ENCODE peak calls at places on chromosomes 4 and X, in seven cellular contexts. One of them, this sample, is unnamed.
A peak's percentile ranks its signal among the peaks of the same experiment; 100 is the strongest.

GRCh38 chrX:100611951-100612350 is 24.7 kb downstream of the TSPAN6 start:
- DNase-seq in PC-3: no peak
- DNase-seq in hepatocyte: no peak
- DNase-seq in GM23248: no peak
- DNase-seq in neural progenitor cell: no peak
- DNase-seq in HCT116: no peak
- DNase-seq in GM23338: no peak
- DNase-seq in this sample: no peak

GRCh38 chr4:41533685-41534084 is 4.3 kb upstream of the LIMCH1 start:
- DNase-seq in PC-3: no peak
- DNase-seq in hepatocyte: no peak
- DNase-seq in GM23248: no peak
- DNase-seq in neural progenitor cell: no peak
- DNase-seq in HCT116: no peak
- DNase-seq in GM23338: no peak
- DNase-seq in this sample: no peak

GRCh38 chrX:34365482-34365881 is 233.4 kb upstream of the FAM47A start:
- DNase-seq in PC-3: peak; percentile 30
- DNase-seq in hepatocyte: peak; percentile 43
- DNase-seq in GM23248: peak; percentile 26
- DNase-seq in neural progenitor cell: peak; percentile 45
- DNase-seq in HCT116: no peak
- DNase-seq in GM23338: peak; percentile 40
- DNase-seq in this sample: no peak

GRCh38 chrX:78377186-78377585 is 49.8 kb upstream of the CYSLTR1 start:
- DNase-seq in PC-3: peak; percentile 36
- DNase-seq in hepatocyte: no peak
- DNase-seq in GM23248: no peak
- DNase-seq in neural progenitor cell: no peak
- DNase-seq in HCT116: no peak
- DNase-seq in GM23338: no peak
- DNase-seq in this sample: no peak

GRCh38 chrX:103918050-103918449 is 44.4 kb upstream of the TMSB15B start:
- DNase-seq in PC-3: peak; percentile 80
- DNase-seq in hepatocyte: peak; percentile 71
- DNase-seq in GM23248: peak; percentile 73
- DNase-seq in neural progenitor cell: peak; percentile 85
- DNase-seq in HCT116: peak; percentile 50
- DNase-seq in GM23338: peak; percentile 85
- DNase-seq in this sample: peak; percentile 67

GRCh38 chr4:40788338-40788737 is 38.6 kb downstream of the NSUN7 start:
- DNase-seq in PC-3: no peak
- DNase-seq in hepatocyte: no peak
- DNase-seq in GM23248: no peak
- DNase-seq in neural progenitor cell: no peak
- DNase-seq in HCT116: no peak
- DNase-seq in GM23338: no peak
- DNase-seq in this sample: no peak

GRCh38 chr4:111046811-111047210 is 423.9 kb upstream of the PITX2 start:
- DNase-seq in PC-3: no peak
- DNase-seq in hepatocyte: peak; percentile 28
- DNase-seq in GM23248: no peak
- DNase-seq in neural progenitor cell: no peak
- DNase-seq in HCT116: no peak
- DNase-seq in GM23338: no peak
- DNase-seq in this sample: no peak

GRCh38 chr4:52588771-52589591 is 70.1 kb downstream of the USP46 start:
- DNase-seq in PC-3: no peak
- DNase-seq in hepatocyte: no peak
- DNase-seq in GM23248: peak; percentile 87
- DNase-seq in neural progenitor cell: no peak
- DNase-seq in HCT116: no peak
- DNase-seq in GM23338: no peak
- DNase-seq in this sample: no peak

GRCh38 chrX:148774276-148774675 is 273.9 kb downstream of the AFF2 start:
- DNase-seq in PC-3: no peak
- DNase-seq in hepatocyte: no peak
- DNase-seq in GM23248: no peak
- DNase-seq in neural progenitor cell: no peak
- DNase-seq in HCT116: no peak
- DNase-seq in GM23338: no peak
- DNase-seq in this sample: no peak

GRCh38 chr4:27176881-27177280 is 316.2 kb downstream of the STIM2 start:
- DNase-seq in PC-3: no peak
- DNase-seq in hepatocyte: no peak
- DNase-seq in GM23248: no peak
- DNase-seq in neural progenitor cell: no peak
- DNase-seq in HCT116: no peak
- DNase-seq in GM23338: no peak
- DNase-seq in this sample: no peak

GRCh38 chr4:40245794-40246546 is 49.1 kb downstream of the RHOH start:
- DNase-seq in PC-3: no peak
- DNase-seq in hepatocyte: no peak
- DNase-seq in GM23248: no peak
- DNase-seq in neural progenitor cell: no peak
- DNase-seq in HCT116: no peak
- DNase-seq in GM23338: peak; percentile 21
- DNase-seq in this sample: no peak

GRCh38 chr4:87219648-87220093 is 747 bp downstream of the KLHL8 start:
- DNase-seq in PC-3: peak; percentile 12
- DNase-seq in hepatocyte: peak; percentile 62
- DNase-seq in GM23248: peak; percentile 76
- DNase-seq in neural progenitor cell: peak; percentile 63
- DNase-seq in HCT116: no peak
- DNase-seq in GM23338: peak; percentile 60
- DNase-seq in this sample: peak; percentile 69

GRCh38 chr4:6594826-6595355 is 19.9 kb downstream of the MAN2B2 start:
- DNase-seq in PC-3: peak; percentile 25
- DNase-seq in hepatocyte: no peak
- DNase-seq in GM23248: peak; percentile 60
- DNase-seq in neural progenitor cell: no peak
- DNase-seq in HCT116: no peak
- DNase-seq in GM23338: no peak
- DNase-seq in this sample: no peak

GRCh38 chr4:9762823-9763475 is 18.5 kb upstream of the DRD5 start:
- DNase-seq in PC-3: peak; percentile 72
- DNase-seq in hepatocyte: peak; percentile 86
- DNase-seq in GM23248: peak; percentile 83
- DNase-seq in neural progenitor cell: peak; percentile 88
- DNase-seq in HCT116: peak; percentile 70
- DNase-seq in GM23338: peak; percentile 87
- DNase-seq in this sample: peak; percentile 83

GRCh38 chrX:144327515-144327914 is 443.6 kb downstream of the UBE2NL start:
- DNase-seq in PC-3: peak; percentile 47
- DNase-seq in hepatocyte: no peak
- DNase-seq in GM23248: peak; percentile 6
- DNase-seq in neural progenitor cell: no peak
- DNase-seq in HCT116: no peak
- DNase-seq in GM23338: no peak
- DNase-seq in this sample: no peak

GRCh38 chr4:69470561-69470960 is 25.1 kb downstream of the UGT2B4 start:
- DNase-seq in PC-3: no peak
- DNase-seq in hepatocyte: no peak
- DNase-seq in GM23248: no peak
- DNase-seq in neural progenitor cell: no peak
- DNase-seq in HCT116: no peak
- DNase-seq in GM23338: peak; percentile 37
- DNase-seq in this sample: no peak

GRCh38 chr4:118112647-118113046 is 78.4 kb downstream of the NDST3 start:
- DNase-seq in PC-3: no peak
- DNase-seq in hepatocyte: no peak
- DNase-seq in GM23248: peak; percentile 10
- DNase-seq in neural progenitor cell: no peak
- DNase-seq in HCT116: no peak
- DNase-seq in GM23338: no peak
- DNase-seq in this sample: no peak

GRCh38 chrX:129759576-129760061 is 20.1 kb upstream of the SASH3 start:
- DNase-seq in PC-3: peak; percentile 55
- DNase-seq in hepatocyte: no peak
- DNase-seq in GM23248: peak; percentile 53
- DNase-seq in neural progenitor cell: peak; percentile 34
- DNase-seq in HCT116: no peak
- DNase-seq in GM23338: peak; percentile 2
- DNase-seq in this sample: peak; percentile 96

GRCh38 chr4:165953181-165953580 is 80.1 kb downstream of the TLL1 start:
- DNase-seq in PC-3: no peak
- DNase-seq in hepatocyte: no peak
- DNase-seq in GM23248: no peak
- DNase-seq in neural progenitor cell: no peak
- DNase-seq in HCT116: no peak
- DNase-seq in GM23338: no peak
- DNase-seq in this sample: no peak

GRCh38 chrX:9357500-9358139 is 107.2 kb upstream of the TBL1X start:
- DNase-seq in PC-3: no peak
- DNase-seq in hepatocyte: no peak
- DNase-seq in GM23248: no peak
- DNase-seq in neural progenitor cell: no peak
- DNase-seq in HCT116: no peak
- DNase-seq in GM23338: no peak
- DNase-seq in this sample: no peak

GRCh38 chrX:74349387-74349786 is 45.4 kb downstream of the ZCCHC13 start:
- DNase-seq in PC-3: peak; percentile 69
- DNase-seq in hepatocyte: no peak
- DNase-seq in GM23248: peak; percentile 68
- DNase-seq in neural progenitor cell: no peak
- DNase-seq in HCT116: peak; percentile 6
- DNase-seq in GM23338: no peak
- DNase-seq in this sample: no peak

GRCh38 chrX:56729152-56729557 is at the start of gene NBDY:
- DNase-seq in PC-3: peak; percentile 50
- DNase-seq in hepatocyte: peak; percentile 57
- DNase-seq in GM23248: peak; percentile 62
- DNase-seq in neural progenitor cell: peak; percentile 62
- DNase-seq in HCT116: no peak
- DNase-seq in GM23338: peak; percentile 46
- DNase-seq in this sample: peak; percentile 19

GRCh38 chr4:165131247-165131832 is 18.7 kb upstream of the TMEM192 start:
- DNase-seq in PC-3: peak; percentile 86
- DNase-seq in hepatocyte: peak; percentile 74
- DNase-seq in GM23248: peak; percentile 53
- DNase-seq in neural progenitor cell: peak; percentile 69
- DNase-seq in HCT116: peak; percentile 46
- DNase-seq in GM23338: peak; percentile 84
- DNase-seq in this sample: peak; percentile 77

GRCh38 chrX:47662144-47662657 is 3.2 kb upstream of the UXT start:
- DNase-seq in PC-3: peak; percentile 63
- DNase-seq in hepatocyte: peak; percentile 54
- DNase-seq in GM23248: peak; percentile 93
- DNase-seq in neural progenitor cell: no peak
- DNase-seq in HCT116: no peak
- DNase-seq in GM23338: no peak
- DNase-seq in this sample: no peak

GRCh38 chrX:138711399-138712347 is at the start of gene FGF13:
- DNase-seq in PC-3: peak; percentile 34
- DNase-seq in hepatocyte: peak; percentile 55
- DNase-seq in GM23248: peak; percentile 44
- DNase-seq in neural progenitor cell: peak; percentile 79
- DNase-seq in HCT116: no peak
- DNase-seq in GM23338: peak; percentile 63
- DNase-seq in this sample: peak; percentile 68

DNA sequence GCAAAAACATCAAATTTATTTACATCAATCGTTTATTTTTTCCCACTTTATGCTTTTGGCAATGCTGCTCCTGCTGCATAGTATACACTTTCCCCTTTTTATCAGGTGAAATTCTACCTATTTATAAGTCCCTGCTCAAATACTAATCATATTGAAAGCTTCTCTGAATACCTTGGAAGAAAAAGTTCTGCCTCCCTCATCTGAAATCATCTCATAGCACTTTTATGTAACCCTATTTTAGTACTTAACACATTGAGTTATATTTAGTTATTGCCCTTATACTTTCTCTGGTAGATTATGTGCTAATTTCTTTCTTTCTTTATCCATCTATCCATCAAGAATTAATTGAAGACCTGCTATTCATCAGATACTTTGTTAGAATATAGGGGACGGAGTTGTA is 1.1 kb upstream of the WDR17 start:
- DNase-seq in PC-3: no peak
- DNase-seq in hepatocyte: no peak
- DNase-seq in GM23248: no peak
- DNase-seq in neural progenitor cell: no peak
- DNase-seq in HCT116: no peak
- DNase-seq in GM23338: no peak
- DNase-seq in this sample: no peak
- TF ChIP-seq EZH2 in PC-3: no peak
- TF ChIP-seq EZH2 in hepatocyte: no peak
- TF ChIP-seq EZH2 in GM23248: no peak
- TF ChIP-seq EZH2 in neural progenitor cell: no peak
- TF ChIP-seq EZH2 in HCT116: no peak
- TF ChIP-seq EZH2 in GM23338: no peak
- TF ChIP-seq EZH2 in this sample: no peak

DNA sequence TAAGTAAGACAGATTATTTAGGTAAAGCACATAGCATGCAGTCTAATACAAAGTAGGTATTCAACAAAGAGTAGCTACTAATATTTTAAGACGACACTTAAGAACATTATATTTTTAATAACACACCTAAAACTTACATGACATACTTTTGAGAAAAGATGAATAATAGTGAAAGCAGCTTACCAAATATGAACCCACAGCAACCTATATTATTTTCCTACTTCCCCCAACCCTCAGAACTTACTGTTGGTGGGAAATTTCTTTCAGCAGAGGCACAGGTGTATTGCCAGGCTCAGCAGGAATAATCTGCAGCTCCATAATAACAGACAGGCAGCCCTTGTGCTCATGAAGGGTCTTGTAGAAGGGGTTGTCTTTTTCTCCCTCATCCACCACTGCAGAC is 498.9 kb downstream of the GLUD2 start:
- DNase-seq in PC-3: no peak
- DNase-seq in hepatocyte: no peak
- DNase-seq in GM23248: no peak
- DNase-seq in neural progenitor cell: no peak
- DNase-seq in HCT116: no peak
- DNase-seq in GM23338: no peak
- DNase-seq in this sample: no peak
- TF ChIP-seq EZH2phosphoT487 in PC-3: no peak
- TF ChIP-seq EZH2phosphoT487 in hepatocyte: no peak
- TF ChIP-seq EZH2phosphoT487 in GM23248: no peak
- TF ChIP-seq EZH2phosphoT487 in neural progenitor cell: no peak
- TF ChIP-seq EZH2phosphoT487 in HCT116: no peak
- TF ChIP-seq EZH2phosphoT487 in GM23338: no peak
- TF ChIP-seq EZH2phosphoT487 in this sample: no peak

GRCh38 chr4:24471623-24472510 is 112.5 kb downstream of the DHX15 start:
- DNase-seq in PC-3: no peak
- DNase-seq in hepatocyte: peak; percentile 30
- DNase-seq in GM23248: peak; percentile 34
- DNase-seq in neural progenitor cell: peak; percentile 61
- DNase-seq in HCT116: no peak
- DNase-seq in GM23338: peak; percentile 79
- DNase-seq in this sample: no peak
- TF ChIP-seq EZH2 in PC-3: no peak
- TF ChIP-seq EZH2 in hepatocyte: no peak
- TF ChIP-seq EZH2 in GM23248: no peak
- TF ChIP-seq EZH2 in neural progenitor cell: peak; percentile 67
- TF ChIP-seq EZH2 in HCT116: no peak
- TF ChIP-seq EZH2 in GM23338: no peak
- TF ChIP-seq EZH2 in this sample: no peak

DNA sequence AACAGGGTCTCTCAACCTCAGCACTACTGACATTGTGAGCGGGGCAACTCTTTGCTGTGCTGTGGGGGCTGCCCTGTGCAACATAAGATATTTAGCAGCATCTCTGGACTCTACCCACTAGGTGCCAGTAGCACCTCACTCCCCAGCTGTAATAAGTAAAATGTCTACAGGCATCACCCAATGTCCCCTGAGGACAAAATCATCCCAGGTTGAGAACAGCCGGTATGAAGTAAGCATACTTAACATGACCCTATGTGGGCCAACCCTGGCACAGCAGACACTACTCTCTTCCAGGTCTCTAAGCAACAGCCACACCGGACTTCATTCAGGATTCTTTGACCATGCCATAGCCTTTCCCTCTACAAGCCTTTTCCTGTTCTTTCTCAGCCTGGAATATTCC is 10.5 kb upstream of the MGST2 start:
- DNase-seq in PC-3: peak; percentile 48
- DNase-seq in hepatocyte: peak; percentile 54
- DNase-seq in GM23248: peak; percentile 64
- DNase-seq in neural progenitor cell: peak; percentile 33
- DNase-seq in HCT116: no peak
- DNase-seq in GM23338: no peak
- DNase-seq in this sample: no peak
- TF ChIP-seq EZH2phosphoT487 in PC-3: no peak
- TF ChIP-seq EZH2phosphoT487 in hepatocyte: no peak
- TF ChIP-seq EZH2phosphoT487 in GM23248: no peak
- TF ChIP-seq EZH2phosphoT487 in neural progenitor cell: no peak
- TF ChIP-seq EZH2phosphoT487 in HCT116: no peak
- TF ChIP-seq EZH2phosphoT487 in GM23338: no peak
- TF ChIP-seq EZH2phosphoT487 in this sample: no peak